ENCODE peak calls at places on chromosomes 3 and 15, in four cellular contexts. One of them, this sample, is unnamed.

GRCh38 chr3:156334841-156335545 is 214.6 kb downstream of the KCNAB1 start:
- DNase-seq in psoas muscle: no peak
- DNase-seq in natural killer cell: no peak
- DNase-seq in heart right ventricle: no peak
- DNase-seq in this sample: no peak

GRCh38 chr3:136959599-136959998 is 1.8 kb downstream of the IL20RB start:
- DNase-seq in natural killer cell: no peak
- DNase-seq in psoas muscle: no peak
- DNase-seq in heart right ventricle: no peak
- DNase-seq in this sample: no peak

GRCh38 chr3:20104167-20104661 is 64.0 kb downstream of the KAT2B start:
- DNase-seq in natural killer cell: peak
- DNase-seq in heart right ventricle: no peak
- DNase-seq in psoas muscle: no peak
- DNase-seq in this sample: no peak

GRCh38 chr15:76663529-76663928 is 241.6 kb downstream of the SCAPER start:
- DNase-seq in heart right ventricle: no peak
- DNase-seq in psoas muscle: no peak
- DNase-seq in natural killer cell: no peak
- DNase-seq in this sample: no peak

GRCh38 chr3:49712631-49713317 is 6.7 kb downstream of the AMIGO3 start:
- DNase-seq in natural killer cell: no peak
- DNase-seq in psoas muscle: peak
- DNase-seq in heart right ventricle: no peak
- DNase-seq in this sample: no peak

GRCh38 chr3:186331043-186331442 is 31.0 kb downstream of the DGKG start:
- DNase-seq in heart right ventricle: no peak
- DNase-seq in psoas muscle: no peak
- DNase-seq in natural killer cell: no peak
- DNase-seq in this sample: no peak

GRCh38 chr3:94162700-94163099 is 99.8 kb downstream of the NSUN3 start:
- DNase-seq in heart right ventricle: no peak
- DNase-seq in psoas muscle: no peak
- DNase-seq in natural killer cell: no peak
- DNase-seq in this sample: no peak

GRCh38 chr3:125437631-125438435 is 62.7 kb upstream of the ZNF148 start:
- DNase-seq in natural killer cell: peak
- DNase-seq in psoas muscle: peak
- DNase-seq in heart right ventricle: peak
- DNase-seq in this sample: peak

GRCh38 chr15:90291679-90292356 is 26.3 kb downstream of the NGRN start:
- DNase-seq in natural killer cell: no peak
- DNase-seq in psoas muscle: no peak
- DNase-seq in heart right ventricle: no peak
- DNase-seq in this sample: no peak

GRCh38 chr3:23728651-23729117 is 77.1 kb upstream of the UBE2E1 start:
- DNase-seq in natural killer cell: no peak
- DNase-seq in psoas muscle: no peak
- DNase-seq in heart right ventricle: no peak
- DNase-seq in this sample: no peak

GRCh38 chr15:32956006-32956405 is 238.2 kb downstream of the GREM1 start:
- DNase-seq in psoas muscle: no peak
- DNase-seq in natural killer cell: no peak
- DNase-seq in heart right ventricle: no peak
- DNase-seq in this sample: peak

GRCh38 chr15:98657721-98658120 is 9.4 kb downstream of the IGF1R start:
- DNase-seq in psoas muscle: no peak
- DNase-seq in heart right ventricle: no peak
- DNase-seq in natural killer cell: no peak
- DNase-seq in this sample: no peak

GRCh38 chr3:29144361-29144760 is 136.5 kb upstream of the RBMS3 start:
- DNase-seq in natural killer cell: no peak
- DNase-seq in heart right ventricle: no peak
- DNase-seq in psoas muscle: no peak
- DNase-seq in this sample: no peak

GRCh38 chr3:194472290-194472920 is 14.4 kb downstream of the ATP13A3 start:
- DNase-seq in natural killer cell: no peak
- DNase-seq in heart right ventricle: no peak
- DNase-seq in psoas muscle: no peak
- DNase-seq in this sample: peak

GRCh38 chr15:40289140-40289775 is 6.4 kb upstream of the ANKRD63 start:
- DNase-seq in heart right ventricle: no peak
- DNase-seq in psoas muscle: no peak
- DNase-seq in natural killer cell: no peak
- DNase-seq in this sample: no peak

GRCh38 chr15:78671626-78672211 is 30.7 kb upstream of the CHRNB4 start:
- DNase-seq in heart right ventricle: no peak
- DNase-seq in natural killer cell: no peak
- DNase-seq in psoas muscle: no peak
- DNase-seq in this sample: no peak

GRCh38 chr3:37820213-37820612 is 41.5 kb upstream of the CTDSPL start:
- DNase-seq in heart right ventricle: no peak
- DNase-seq in psoas muscle: no peak
- DNase-seq in natural killer cell: no peak
- DNase-seq in this sample: no peak

GRCh38 chr15:36177590-36178281 is 401.7 kb upstream of the CDIN1 start:
- DNase-seq in natural killer cell: no peak
- DNase-seq in heart right ventricle: no peak
- DNase-seq in psoas muscle: no peak
- DNase-seq in this sample: no peak

GRCh38 chr3:127485396-127486170 is 105.0 kb downstream of the TPRA1 start:
- DNase-seq in psoas muscle: no peak
- DNase-seq in natural killer cell: no peak
- DNase-seq in heart right ventricle: no peak
- DNase-seq in this sample: no peak

GRCh38 chr3:143821862-143822261 is 26.4 kb downstream of the SLC9A9 start:
- DNase-seq in natural killer cell: no peak
- DNase-seq in psoas muscle: no peak
- DNase-seq in heart right ventricle: no peak
- DNase-seq in this sample: no peak

GRCh38 chr3:105781871-105782270 is 86.9 kb downstream of the CBLB start:
- DNase-seq in natural killer cell: no peak
- DNase-seq in psoas muscle: no peak
- DNase-seq in heart right ventricle: no peak
- DNase-seq in this sample: no peak

GRCh38 chr3:158702815-158703481 is 29.3 kb downstream of the RARRES1 start:
- DNase-seq in natural killer cell: no peak
- DNase-seq in heart right ventricle: no peak
- DNase-seq in psoas muscle: no peak
- DNase-seq in this sample: no peak

GRCh38 chr15:64618138-64618537 is 157.3 kb downstream of the RBPMS2 start:
- DNase-seq in natural killer cell: no peak
- DNase-seq in psoas muscle: no peak
- DNase-seq in heart right ventricle: no peak
- DNase-seq in this sample: no peak

GRCh38 chr3:126685041-126685440 is 19.0 kb upstream of the CHCHD6 start:
- DNase-seq in psoas muscle: no peak
- DNase-seq in heart right ventricle: no peak
- DNase-seq in natural killer cell: no peak
- DNase-seq in this sample: no peak

GRCh38 chr3:47601310-47601709 is 22.6 kb upstream of the CSPG5 start:
- DNase-seq in natural killer cell: no peak
- DNase-seq in psoas muscle: no peak
- DNase-seq in heart right ventricle: no peak
- DNase-seq in this sample: no peak

GRCh38 chr3:35224571-35225280 is 414.6 kb upstream of the ARPP21 start:
- DNase-seq in natural killer cell: no peak
- DNase-seq in heart right ventricle: no peak
- DNase-seq in psoas muscle: no peak
- DNase-seq in this sample: no peak

GRCh38 chr15:40782609-40783227 is 12.9 kb downstream of the C15orf62 start:
- DNase-seq in psoas muscle: no peak
- DNase-seq in natural killer cell: peak
- DNase-seq in heart right ventricle: peak
- DNase-seq in this sample: peak

GRCh38 chr15:88882745-88883144 is 12.6 kb downstream of the HAPLN3 start:
- DNase-seq in psoas muscle: no peak
- DNase-seq in natural killer cell: no peak
- DNase-seq in heart right ventricle: no peak
- DNase-seq in this sample: no peak

GRCh38 chr15:89874926-89875564 is 18.7 kb downstream of the AP3S2 start:
- DNase-seq in natural killer cell: peak
- DNase-seq in heart right ventricle: peak
- DNase-seq in psoas muscle: peak
- DNase-seq in this sample: peak

GRCh38 chr15:100241572-100242479 is 99.9 kb downstream of the ADAMTS17 start:
- DNase-seq in natural killer cell: no peak
- DNase-seq in psoas muscle: peak
- DNase-seq in heart right ventricle: no peak
- DNase-seq in this sample: no peak

GRCh38 chr3:81743096-81744025 is 18.1 kb downstream of the GBE1 start:
- DNase-seq in psoas muscle: no peak
- DNase-seq in natural killer cell: no peak
- DNase-seq in heart right ventricle: no peak
- DNase-seq in this sample: no peak

GRCh38 chr15:58221591-58222241 is 83.5 kb downstream of the AQP9 start:
- DNase-seq in natural killer cell: no peak
- DNase-seq in psoas muscle: no peak
- DNase-seq in heart right ventricle: no peak
- DNase-seq in this sample: peak

GRCh38 chr15:55526559-55527036 is 18.6 kb upstream of the DNAAF4 start:
- DNase-seq in heart right ventricle: no peak
- DNase-seq in psoas muscle: no peak
- DNase-seq in natural killer cell: no peak
- DNase-seq in this sample: no peak

GRCh38 chr15:32886441-32886840 is 168.6 kb downstream of the GREM1 start:
- DNase-seq in psoas muscle: no peak
- DNase-seq in natural killer cell: no peak
- DNase-seq in heart right ventricle: no peak
- DNase-seq in this sample: peak

GRCh38 chr3:149464706-149465328 is 9.7 kb upstream of the TM4SF4 start:
- DNase-seq in psoas muscle: no peak
- DNase-seq in natural killer cell: no peak
- DNase-seq in heart right ventricle: no peak
- DNase-seq in this sample: no peak

GRCh38 chr3:149356044-149356592 is 21.3 kb downstream of the TM4SF1 start:
- DNase-seq in psoas muscle: no peak
- DNase-seq in natural killer cell: no peak
- DNase-seq in heart right ventricle: no peak
- DNase-seq in this sample: no peak

GRCh38 chr3:151562901-151563300 is 102.0 kb upstream of the IGSF10 start:
- DNase-seq in natural killer cell: no peak
- DNase-seq in heart right ventricle: no peak
- DNase-seq in psoas muscle: no peak
- DNase-seq in this sample: no peak

GRCh38 chr3:157819826-157820517 is 286.2 kb downstream of the SHOX2 start:
- DNase-seq in natural killer cell: no peak
- DNase-seq in psoas muscle: no peak
- DNase-seq in heart right ventricle: no peak
- DNase-seq in this sample: no peak

GRCh38 chr15:23035964-23036566 is 3.3 kb downstream of the TUBGCP5 start:
- DNase-seq in heart right ventricle: no peak
- DNase-seq in psoas muscle: no peak
- DNase-seq in natural killer cell: peak
- DNase-seq in this sample: peak

DNA sequence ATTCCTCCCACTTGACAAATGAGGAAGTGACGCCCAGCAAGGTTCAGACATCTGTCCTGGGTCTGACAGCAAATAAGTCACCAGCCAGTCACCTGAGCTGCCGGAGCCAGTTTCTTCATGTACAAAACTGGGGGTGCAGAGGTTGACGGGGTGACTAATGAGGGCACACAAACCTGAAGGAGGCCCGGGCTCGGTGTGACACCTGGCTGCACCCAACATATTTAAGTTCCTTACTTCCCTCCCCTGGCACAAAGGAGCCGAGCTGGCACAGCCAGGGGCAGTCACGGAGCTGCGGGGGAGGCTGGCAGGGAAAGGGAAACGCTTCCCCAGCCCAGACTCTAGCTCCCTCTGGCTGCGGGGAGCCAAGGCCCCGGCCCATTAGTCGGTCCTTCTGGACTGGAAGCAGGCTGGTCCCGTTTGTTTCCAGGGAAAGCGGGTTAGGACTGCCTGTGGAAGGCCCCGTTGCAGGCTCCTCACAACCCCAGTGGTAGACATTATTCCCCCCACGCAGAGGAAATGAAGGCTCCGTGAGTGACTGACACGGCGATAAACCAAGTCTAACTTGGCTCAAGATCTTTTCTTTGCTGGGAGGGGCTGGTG is 2.3 kb downstream of the FBXL22 start:
- DNase-seq in natural killer cell: no peak
- DNase-seq in psoas muscle: peak
- DNase-seq in heart right ventricle: peak
- DNase-seq in this sample: no peak
- TF ChIP-seq CTCF in natural killer cell: no peak
- TF ChIP-seq CTCF in psoas muscle: peak
- TF ChIP-seq CTCF in heart right ventricle: no peak
- TF ChIP-seq CTCF in this sample: no peak

GRCh38 chr3:147411235-147411607 is 2.1 kb downstream of the ZIC1 start:
- DNase-seq in psoas muscle: no peak
- DNase-seq in natural killer cell: no peak
- DNase-seq in heart right ventricle: no peak
- DNase-seq in this sample: no peak

GRCh38 chr3:147409143-147410121 is at the start of gene ZIC1:
- DNase-seq in natural killer cell: no peak
- DNase-seq in psoas muscle: no peak
- DNase-seq in heart right ventricle: no peak
- DNase-seq in this sample: peak

GRCh38 chr3:147411777-147412176 is 2.6 kb downstream of the ZIC1 start:
- DNase-seq in heart right ventricle: no peak
- DNase-seq in psoas muscle: no peak
- DNase-seq in natural killer cell: no peak
- DNase-seq in this sample: no peak

GRCh38 chr3:147410518-147411234 is 1.5 kb downstream of the ZIC1 start:
- DNase-seq in heart right ventricle: no peak
- DNase-seq in natural killer cell: no peak
- DNase-seq in psoas muscle: no peak
- DNase-seq in this sample: no peak

GRCh38 chr3:147410126-147410517 is 957 bp downstream of the ZIC1 start:
- DNase-seq in heart right ventricle: no peak
- DNase-seq in psoas muscle: no peak
- DNase-seq in natural killer cell: no peak
- DNase-seq in this sample: no peak
- TF ChIP-seq CTCF in heart right ventricle: no peak
- TF ChIP-seq CTCF in psoas muscle: no peak
- TF ChIP-seq CTCF in natural killer cell: no peak
- TF ChIP-seq CTCF in this sample: no peak

GRCh38 chr3:43348852-43349574 is 62.7 kb downstream of the SNRK start:
- DNase-seq in psoas muscle: no peak
- DNase-seq in natural killer cell: no peak
- DNase-seq in heart right ventricle: no peak
- DNase-seq in this sample: no peak
- TF ChIP-seq CTCF in psoas muscle: no peak
- TF ChIP-seq CTCF in natural killer cell: no peak
- TF ChIP-seq CTCF in heart right ventricle: no peak
- TF ChIP-seq CTCF in this sample: no peak

GRCh38 chr3:133910422-133910821 is 14.7 kb upstream of the RAB6B start:
- DNase-seq in natural killer cell: no peak
- DNase-seq in heart right ventricle: no peak
- DNase-seq in psoas muscle: no peak
- DNase-seq in this sample: no peak
- TF ChIP-seq CTCF in natural killer cell: no peak
- TF ChIP-seq CTCF in heart right ventricle: no peak
- TF ChIP-seq CTCF in psoas muscle: no peak
- TF ChIP-seq CTCF in this sample: peak

GRCh38 chr3:128572644-128573105 is 77.9 kb downstream of the RPN1 start:
- DNase-seq in natural killer cell: no peak
- DNase-seq in heart right ventricle: no peak
- DNase-seq in psoas muscle: no peak
- DNase-seq in this sample: no peak
- TF ChIP-seq CTCF in natural killer cell: no peak
- TF ChIP-seq CTCF in heart right ventricle: no peak
- TF ChIP-seq CTCF in psoas muscle: no peak
- TF ChIP-seq CTCF in this sample: peak